ENCODE peak calls at places on chromosomes 5 and 9, in five cellular contexts. One of them, this sample, is unnamed.

GRCh38 chr5:148651528-148651927 is 2.8 kb downstream of the HTR4 start:
- DNase-seq in ELF-1: no peak
- DNase-seq in Kasumi-1: no peak
- DNase-seq in NCI-H2029 treated with DMSO at 0.1 percent for 48 hours: no peak
- DNase-seq in GDM1: no peak
- DNase-seq in this sample: no peak

GRCh38 chr5:91018185-91018584 is 364.9 kb downstream of the ARRDC3 start:
- DNase-seq in Kasumi-1: no peak
- DNase-seq in NCI-H2029 treated with DMSO at 0.1 percent for 48 hours: no peak
- DNase-seq in GDM1: no peak
- DNase-seq in ELF-1: no peak
- DNase-seq in this sample: no peak

GRCh38 chr5:127549551-127549950 is 32.1 kb downstream of the PRRC1 start:
- DNase-seq in GDM1: no peak
- DNase-seq in NCI-H2029 treated with DMSO at 0.1 percent for 48 hours: no peak
- DNase-seq in Kasumi-1: no peak
- DNase-seq in ELF-1: no peak
- DNase-seq in this sample: no peak

GRCh38 chr5:119400248-119400647 is 44.4 kb downstream of the TNFAIP8 start:
- DNase-seq in NCI-H2029 treated with DMSO at 0.1 percent for 48 hours: no peak
- DNase-seq in ELF-1: no peak
- DNase-seq in GDM1: no peak
- DNase-seq in Kasumi-1: no peak
- DNase-seq in this sample: no peak

GRCh38 chr5:143284002-143284401 is 119.5 kb downstream of the NR3C1 start:
- DNase-seq in NCI-H2029 treated with DMSO at 0.1 percent for 48 hours: no peak
- DNase-seq in ELF-1: no peak
- DNase-seq in GDM1: no peak
- DNase-seq in Kasumi-1: no peak
- DNase-seq in this sample: no peak

GRCh38 chr9:524008-524407 is 309.3 kb downstream of the DOCK8 start:
- DNase-seq in Kasumi-1: no peak
- DNase-seq in NCI-H2029 treated with DMSO at 0.1 percent for 48 hours: no peak
- DNase-seq in GDM1: no peak
- DNase-seq in ELF-1: no peak
- DNase-seq in this sample: no peak

GRCh38 chr9:98881356-98881755 is 62.4 kb upstream of the COL15A1 start:
- DNase-seq in ELF-1: no peak
- DNase-seq in Kasumi-1: no peak
- DNase-seq in GDM1: no peak
- DNase-seq in NCI-H2029 treated with DMSO at 0.1 percent for 48 hours: no peak
- DNase-seq in this sample: no peak

GRCh38 chr9:97556721-97557605 is 55.5 kb downstream of the TMOD1 start:
- DNase-seq in GDM1: no peak
- DNase-seq in ELF-1: no peak
- DNase-seq in Kasumi-1: no peak
- DNase-seq in NCI-H2029 treated with DMSO at 0.1 percent for 48 hours: peak
- DNase-seq in this sample: no peak